ENCODE peak calls at places on chromosomes 13 and 19, in nine cellular contexts. P, F, B, G, Y, W, Z, X and L are unnamed samples.

GRCh38 chr13:44273991-44274810 is 99.4 kb upstream of the SERP2 start:
- DNase-seq in P (no peak), X (no peak), F (no peak), Y (no peak), Z (no peak), B (no peak), G (no peak), W (no peak), L (no peak)

GRCh38 chr19:2455481-2456300 is 1.1 kb downstream of the LMNB2 start:
- DNase-seq in Z (no peak), B (no peak), F (peak), P (peak), X (peak), G (no peak), W (peak), Y (no peak), L (no peak)

GRCh38 chr13:91308299-91308698 is 39.2 kb upstream of the MIR17HG start:
- DNase-seq in Z (no peak), G (no peak), Y (no peak), X (no peak), P (no peak), W (no peak), F (no peak), B (no peak), L (no peak)

GRCh38 chr13:27079421-27079958 is 92.1 kb downstream of the USP12 start:
- DNase-seq in P (no peak), G (no peak), F (no peak), B (no peak), Y (peak), X (no peak), W (peak), Z (peak), L (peak)

GRCh38 chr13:29525757-29526156 is 69.7 kb downstream of the SLC7A1 start:
- DNase-seq in Z (no peak), Y (no peak), X (peak), B (no peak), P (no peak), G (no peak), F (no peak), W (no peak), L (no peak)

GRCh38 chr19:14440049-14440448 is 6.9 kb downstream of the PKN1 start:
- DNase-seq in P (peak), Y (no peak), F (peak), W (no peak), X (no peak), B (peak), Z (no peak), G (no peak), L (no peak)

GRCh38 chr19:41541990-41542584 is 33.9 kb upstream of the CEACAM21 start:
- DNase-seq in W (no peak), G (no peak), F (peak), Z (peak), P (no peak), B (peak), Y (peak), X (no peak), L (no peak)

GRCh38 chr13:30832845-30833332 is 73.2 kb upstream of the MEDAG start:
- DNase-seq in P (peak), B (peak), F (peak), G (no peak), Z (peak), Y (peak), W (peak), X (peak), L (no peak)

GRCh38 chr13:99605417-99606321 is 104.4 kb downstream of the TM9SF2 start:
- DNase-seq in F (peak), P (peak), X (peak), Z (no peak), W (peak), B (peak), G (no peak), Y (peak), L (no peak)

GRCh38 chr19:18112989-18113478 is 15.5 kb downstream of the MAST3 start:
- DNase-seq in X (peak), G (peak), F (peak), Z (peak), P (peak), Y (peak), W (peak), B (peak), L (no peak)

GRCh38 chr19:29785955-29786589 is 25.7 kb upstream of the CCNE1 start:
- DNase-seq in X (no peak), B (no peak), F (peak), Z (no peak), W (no peak), Y (no peak), P (no peak), G (no peak), L (no peak)

GRCh38 chr19:6210721-6211600 is 68.8 kb downstream of the MLLT1 start:
- DNase-seq in Z (no peak), G (no peak), Y (no peak), B (peak), W (no peak), F (no peak), X (peak), P (peak), L (no peak)

GRCh38 chr19:14425696-14426138 is 6.6 kb upstream of the DDX39A start:
- DNase-seq in B (no peak), P (no peak), Y (no peak), G (no peak), F (peak), W (no peak), Z (peak), X (no peak), L (no peak)

GRCh38 chr19:56837004-56837403 is 3.5 kb downstream of the PEG3 start:
- DNase-seq in Y (no peak), Z (no peak), B (no peak), F (peak), G (no peak), W (no peak), P (no peak), X (peak), L (no peak)

GRCh38 chr19:6861683-6862286 is 25.6 kb upstream of the ADGRE1 start:
- DNase-seq in G (no peak), X (no peak), P (no peak), B (no peak), W (no peak), Y (no peak), Z (no peak), F (no peak), L (no peak)

GRCh38 chr13:110062077-110062776 is 244.7 kb downstream of the COL4A1 start:
- DNase-seq in Y (no peak), Z (no peak), X (no peak), F (no peak), G (no peak), W (no peak), P (peak), B (no peak), L (no peak)

GRCh38 chr19:861756-862528 is 2.5 kb downstream of the CFD start:
- DNase-seq in F (peak), Y (peak), G (no peak), Z (no peak), X (peak), P (peak), W (no peak), B (no peak), L (peak)

GRCh38 chr19:862529-863304 is 3.3 kb downstream of the CFD start:
- DNase-seq in B (peak), Z (peak), F (peak), X (peak), W (no peak), P (peak), G (no peak), Y (peak), L (peak)

GRCh38 chr19:861099-861755 is 1.8 kb downstream of the CFD start:
- DNase-seq in Z (no peak), G (no peak), Y (no peak), W (no peak), X (no peak), P (no peak), B (no peak), F (no peak), L (no peak)

GRCh38 chr19:860481-861098 is 1.1 kb downstream of the CFD start:
- DNase-seq in B (no peak), Y (peak), P (peak), F (peak), X (peak), G (no peak), W (peak), Z (no peak), L (no peak)

GRCh38 chr19:863305-863620 is 3.8 kb downstream of the CFD start:
- DNase-seq in G (no peak), B (no peak), X (no peak), Y (no peak), Z (no peak), W (no peak), P (no peak), F (no peak), L (no peak)
- H3K27ac ChIP-seq in G (peak), B (no peak), X (no peak), Y (no peak), Z (no peak), W (no peak), P (no peak), F (peak), L (no peak)

GRCh38 chr13:46739447-46740125 is 57.4 kb downstream of the ESD start:
- DNase-seq in P (no peak), B (no peak), Y (no peak), W (no peak), F (no peak), X (no peak), G (no peak), Z (no peak), L (no peak)
- H3K27ac ChIP-seq in P (no peak), B (no peak), Y (no peak), W (no peak), F (no peak), X (no peak), G (no peak), Z (no peak), L (no peak)

GRCh38 chr19:47499863-47500830 is 14.7 kb downstream of the NAPA start:
- DNase-seq in B (no peak), G (no peak), Z (no peak), W (no peak), X (no peak), Y (no peak), P (no peak), F (no peak), L (no peak)
- H3K27ac ChIP-seq in B (no peak), G (peak), Z (no peak), W (no peak), X (no peak), Y (no peak), P (no peak), F (no peak), L (no peak)

DNA sequence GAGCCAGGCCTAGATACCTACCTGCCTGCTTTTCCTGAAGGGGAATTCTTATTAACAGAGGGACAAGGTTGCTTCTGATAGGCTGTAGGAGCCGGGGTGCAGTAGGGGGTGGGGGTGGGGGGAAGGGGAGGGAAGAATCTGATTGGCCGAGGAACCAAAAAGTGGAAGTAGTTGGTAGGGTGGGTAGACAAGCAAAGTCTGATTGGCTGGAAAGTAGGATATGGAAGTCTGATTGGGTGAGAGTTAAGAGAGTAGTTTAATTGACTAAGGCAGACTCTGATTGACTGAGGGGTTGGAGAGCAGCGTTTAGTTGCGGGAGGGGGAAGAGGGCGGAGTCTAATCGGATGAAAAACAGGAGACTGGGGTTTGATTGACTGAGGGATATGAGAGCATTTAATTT is 9.4 kb upstream of the CYP4F22 start:
- DNase-seq in G (no peak), Y (no peak), W (no peak), F (peak), P (no peak), Z (no peak), X (no peak), B (no peak), L (no peak)
- H3K27ac ChIP-seq in G (no peak), Y (no peak), W (no peak), F (no peak), P (no peak), Z (no peak), X (no peak), B (no peak), L (no peak)